ENCODE peak calls at places on chromosomes 13 and 19, in five cellular contexts. One of them, this sample, is unnamed.

GRCh38 chr13:106151056-106151699 is 384.3 kb downstream of the EFNB2 start:
- DNase-seq in fibroblast of pulmonary artery: peak
- DNase-seq in AG10803: peak
- DNase-seq in BJ: peak
- DNase-seq in Panc1: no peak
- DNase-seq in this sample: peak

GRCh38 chr13:73849292-73849691 is 284.9 kb downstream of the KLF12 start:
- DNase-seq in fibroblast of pulmonary artery: peak
- DNase-seq in AG10803: peak
- DNase-seq in Panc1: no peak
- DNase-seq in BJ: no peak
- DNase-seq in this sample: peak

GRCh38 chr13:102002271-102002670 is 399.6 kb downstream of the FGF14 start:
- DNase-seq in AG10803: no peak
- DNase-seq in Panc1: no peak
- DNase-seq in fibroblast of pulmonary artery: no peak
- DNase-seq in BJ: no peak
- DNase-seq in this sample: no peak

GRCh38 chr19:1811472-1811894 is 593 bp downstream of the ATP8B3 start:
- DNase-seq in fibroblast of pulmonary artery: peak
- DNase-seq in Panc1: no peak
- DNase-seq in AG10803: peak
- DNase-seq in BJ: no peak
- DNase-seq in this sample: no peak

GRCh38 chr13:50016421-50016820 is 1.2 kb downstream of the KCNRG start:
- DNase-seq in Panc1: no peak
- DNase-seq in BJ: no peak
- DNase-seq in fibroblast of pulmonary artery: peak
- DNase-seq in AG10803: no peak
- DNase-seq in this sample: no peak

GRCh38 chr19:5191091-5191490 is 149.5 kb downstream of the PTPRS start:
- DNase-seq in fibroblast of pulmonary artery: no peak
- DNase-seq in Panc1: no peak
- DNase-seq in BJ: no peak
- DNase-seq in AG10803: peak
- DNase-seq in this sample: no peak

GRCh38 chr13:24502567-24503375 is 9.8 kb downstream of the PARP4 start:
- DNase-seq in BJ: no peak
- DNase-seq in Panc1: no peak
- DNase-seq in fibroblast of pulmonary artery: peak
- DNase-seq in AG10803: peak
- DNase-seq in this sample: peak

GRCh38 chr13:46367622-46368327 is 19.3 kb downstream of the RUBCNL start:
- DNase-seq in BJ: no peak
- DNase-seq in Panc1: no peak
- DNase-seq in fibroblast of pulmonary artery: peak
- DNase-seq in AG10803: no peak
- DNase-seq in this sample: no peak

GRCh38 chr19:41367848-41368301 is 3.9 kb upstream of the B9D2 start:
- DNase-seq in AG10803: peak
- DNase-seq in BJ: peak
- DNase-seq in Panc1: no peak
- DNase-seq in fibroblast of pulmonary artery: peak
- DNase-seq in this sample: peak

GRCh38 chr19:2109278-2109864 is 12.7 kb downstream of the IZUMO4 start:
- DNase-seq in Panc1: no peak
- DNase-seq in BJ: no peak
- DNase-seq in fibroblast of pulmonary artery: no peak
- DNase-seq in AG10803: no peak
- DNase-seq in this sample: no peak

GRCh38 chr19:32817252-32817912 is 52.2 kb downstream of the SLC7A9 start:
- DNase-seq in fibroblast of pulmonary artery: no peak
- DNase-seq in BJ: no peak
- DNase-seq in Panc1: no peak
- DNase-seq in AG10803: no peak
- DNase-seq in this sample: no peak

GRCh38 chr19:48812094-48812929 is 1.5 kb upstream of the BCAT2 start:
- DNase-seq in Panc1: no peak
- DNase-seq in fibroblast of pulmonary artery: peak
- DNase-seq in BJ: no peak
- DNase-seq in AG10803: peak
- DNase-seq in this sample: no peak

GRCh38 chr13:45595968-45596367 is 19.6 kb downstream of the ERICH6B start:
- DNase-seq in fibroblast of pulmonary artery: peak
- DNase-seq in BJ: no peak
- DNase-seq in AG10803: no peak
- DNase-seq in Panc1: no peak
- DNase-seq in this sample: no peak

GRCh38 chr19:51901860-51902259 is 3.0 kb downstream of the ZNF649 start:
- DNase-seq in fibroblast of pulmonary artery: no peak
- DNase-seq in BJ: no peak
- DNase-seq in Panc1: no peak
- DNase-seq in AG10803: no peak
- DNase-seq in this sample: no peak

GRCh38 chr19:52191951-52192350 is 2.1 kb downstream of the PPP2R1A start:
- DNase-seq in Panc1: no peak
- DNase-seq in BJ: no peak
- DNase-seq in fibroblast of pulmonary artery: no peak
- DNase-seq in AG10803: no peak
- DNase-seq in this sample: no peak

GRCh38 chr19:49301866-49302252 is 23.1 kb downstream of the SLC6A16 start:
- DNase-seq in fibroblast of pulmonary artery: no peak
- DNase-seq in AG10803: no peak
- DNase-seq in BJ: no peak
- DNase-seq in Panc1: no peak
- DNase-seq in this sample: no peak

GRCh38 chr13:51058461-51059167 is 52.5 kb downstream of the C13orf42 start:
- DNase-seq in fibroblast of pulmonary artery: no peak
- DNase-seq in BJ: no peak
- DNase-seq in AG10803: no peak
- DNase-seq in Panc1: no peak
- DNase-seq in this sample: no peak

GRCh38 chr19:35692010-35692409 is 12.3 kb upstream of the ZBTB32 start:
- DNase-seq in fibroblast of pulmonary artery: no peak
- DNase-seq in Panc1: no peak
- DNase-seq in BJ: no peak
- DNase-seq in AG10803: no peak
- DNase-seq in this sample: no peak

GRCh38 chr19:13198634-13199033 is 48.4 kb downstream of the IER2 start:
- DNase-seq in Panc1: no peak
- DNase-seq in fibroblast of pulmonary artery: no peak
- DNase-seq in BJ: no peak
- DNase-seq in AG10803: no peak
- DNase-seq in this sample: no peak

GRCh38 chr19:13190781-13191540 is 40.8 kb downstream of the IER2 start:
- DNase-seq in BJ: no peak
- DNase-seq in AG10803: no peak
- DNase-seq in fibroblast of pulmonary artery: no peak
- DNase-seq in Panc1: no peak
- DNase-seq in this sample: no peak

GRCh38 chr19:13195678-13196077 is 45.5 kb downstream of the IER2 start:
- DNase-seq in BJ: no peak
- DNase-seq in Panc1: no peak
- DNase-seq in AG10803: no peak
- DNase-seq in fibroblast of pulmonary artery: no peak
- DNase-seq in this sample: no peak
- TF ChIP-seq CTCF in BJ: no peak
- TF ChIP-seq CTCF in Panc1: no peak
- TF ChIP-seq CTCF in AG10803: no peak
- TF ChIP-seq CTCF in fibroblast of pulmonary artery: no peak
- TF ChIP-seq CTCF in this sample: peak

GRCh38 chr19:13163609-13164364 is 13.6 kb downstream of the IER2 start:
- DNase-seq in fibroblast of pulmonary artery: peak
- DNase-seq in AG10803: peak
- DNase-seq in BJ: peak
- DNase-seq in Panc1: no peak
- DNase-seq in this sample: no peak
- H3K4me3 ChIP-seq in fibroblast of pulmonary artery: peak
- H3K4me3 ChIP-seq in AG10803: peak
- H3K4me3 ChIP-seq in BJ: peak
- H3K4me3 ChIP-seq in Panc1: peak
- H3K4me3 ChIP-seq in this sample: peak

DNA sequence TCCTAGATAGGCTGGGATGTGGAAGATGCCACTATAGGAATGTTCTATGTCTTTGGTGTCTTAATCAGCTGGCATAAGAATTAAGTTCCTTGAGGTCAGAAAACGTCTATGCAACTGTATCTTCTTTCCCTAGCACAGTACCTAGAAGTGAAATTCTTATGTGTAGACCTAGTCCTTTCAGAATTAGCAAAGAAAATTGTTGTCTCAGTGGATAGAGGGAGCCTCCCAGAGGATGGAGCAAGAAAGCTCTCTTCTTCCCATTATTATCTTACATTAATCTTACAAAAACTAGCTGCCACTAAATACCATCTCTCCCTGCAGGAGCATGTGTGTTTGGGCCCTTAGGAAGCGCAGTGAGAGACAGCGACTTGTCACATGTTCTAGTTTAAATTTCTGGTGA is 11.6 kb downstream of the CLDN10 start:
- DNase-seq in fibroblast of pulmonary artery: peak
- DNase-seq in AG10803: no peak
- DNase-seq in Panc1: no peak
- DNase-seq in BJ: no peak
- DNase-seq in this sample: no peak
- TF ChIP-seq CTCF in fibroblast of pulmonary artery: peak
- TF ChIP-seq CTCF in AG10803: no peak
- TF ChIP-seq CTCF in Panc1: peak
- TF ChIP-seq CTCF in BJ: no peak
- TF ChIP-seq CTCF in this sample: peak

DNA sequence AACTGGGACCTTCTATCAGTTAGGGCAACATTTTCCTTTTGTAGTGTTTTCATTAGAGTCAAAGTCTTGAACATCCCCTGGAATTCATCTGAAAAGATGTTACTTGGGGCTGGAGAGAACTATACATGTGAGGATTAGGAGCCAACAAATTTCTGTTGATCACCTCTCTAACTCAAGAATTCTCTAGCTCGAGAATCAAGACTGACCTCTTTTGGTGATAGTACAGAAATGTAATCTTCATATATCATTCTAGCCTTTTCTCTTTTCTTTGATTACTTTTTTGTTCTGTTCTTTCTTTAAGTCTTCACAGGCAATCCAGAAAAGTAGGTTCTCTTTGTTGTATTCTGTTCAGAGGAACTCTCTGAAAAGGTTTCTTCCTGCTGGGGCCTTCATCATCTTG is 26.4 kb downstream of the ELF1 start:
- DNase-seq in fibroblast of pulmonary artery: no peak
- DNase-seq in AG10803: no peak
- DNase-seq in Panc1: no peak
- DNase-seq in BJ: no peak
- DNase-seq in this sample: no peak
- H3K4me3 ChIP-seq in fibroblast of pulmonary artery: no peak
- H3K4me3 ChIP-seq in AG10803: no peak
- H3K4me3 ChIP-seq in Panc1: no peak
- H3K4me3 ChIP-seq in BJ: no peak
- H3K4me3 ChIP-seq in this sample: no peak

GRCh38 chr19:43723588-43723987 is 7.7 kb downstream of the IRGC start:
- DNase-seq in AG10803: no peak
- DNase-seq in BJ: no peak
- DNase-seq in fibroblast of pulmonary artery: peak
- DNase-seq in Panc1: no peak
- DNase-seq in this sample: no peak
- TF ChIP-seq CTCF in AG10803: peak
- TF ChIP-seq CTCF in BJ: peak
- TF ChIP-seq CTCF in fibroblast of pulmonary artery: peak
- TF ChIP-seq CTCF in Panc1: no peak
- TF ChIP-seq CTCF in this sample: peak

DNA sequence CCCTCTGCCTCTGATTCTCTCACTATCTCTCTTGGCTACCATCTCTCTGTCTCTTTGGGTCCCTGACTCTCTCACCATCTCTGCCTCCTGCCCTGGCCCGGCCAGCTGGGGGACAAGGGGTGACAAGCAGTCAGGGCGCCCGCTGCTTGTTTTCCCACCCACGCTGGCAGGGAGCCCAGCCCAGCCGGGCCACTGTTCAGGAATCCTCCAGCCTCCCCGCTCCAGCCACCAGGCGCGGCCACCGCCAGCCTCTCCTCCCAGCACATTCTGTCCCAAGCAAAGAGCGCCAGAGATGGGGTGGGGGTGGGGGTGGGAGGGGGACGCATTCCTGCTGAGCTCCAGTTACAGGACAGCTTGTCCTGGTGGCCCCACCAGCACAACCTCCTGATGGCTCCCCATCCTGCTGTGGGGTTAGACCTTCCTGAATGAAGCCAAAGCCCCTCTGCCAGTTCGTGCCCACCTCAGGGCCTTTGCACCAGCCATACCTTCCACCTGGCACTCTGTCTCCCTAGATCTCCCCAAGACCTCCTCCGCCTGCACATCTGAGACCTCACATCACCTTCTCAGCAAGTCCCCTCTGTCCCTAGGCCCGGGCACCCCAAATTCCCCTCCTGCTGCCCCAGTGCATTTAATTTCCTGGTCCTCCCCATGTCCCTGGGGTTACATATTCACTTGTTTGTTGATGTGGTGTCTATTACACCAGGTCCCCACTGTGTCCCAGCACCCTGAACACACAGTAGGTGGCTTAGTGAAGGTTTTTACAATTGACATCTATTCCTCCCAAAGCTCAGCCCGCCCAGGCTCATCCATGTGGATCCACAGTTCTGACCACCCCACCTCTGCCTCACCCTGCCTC is 12.5 kb downstream of the ARRDC2 start:
- DNase-seq in fibroblast of pulmonary artery: peak
- DNase-seq in Panc1: no peak
- DNase-seq in AG10803: peak
- DNase-seq in BJ: no peak
- DNase-seq in this sample: no peak
- H3K4me3 ChIP-seq in fibroblast of pulmonary artery: no peak
- H3K4me3 ChIP-seq in Panc1: no peak
- H3K4me3 ChIP-seq in AG10803: no peak
- H3K4me3 ChIP-seq in BJ: no peak
- H3K4me3 ChIP-seq in this sample: no peak

GRCh38 chr13:109606404-109607028 is 179.9 kb downstream of the IRS2 start:
- DNase-seq in Panc1: no peak
- DNase-seq in BJ: no peak
- DNase-seq in fibroblast of pulmonary artery: no peak
- DNase-seq in AG10803: no peak
- DNase-seq in this sample: no peak

GRCh38 chr13:109608503-109608902 is 177.9 kb downstream of the IRS2 start:
- DNase-seq in Panc1: no peak
- DNase-seq in AG10803: no peak
- DNase-seq in fibroblast of pulmonary artery: no peak
- DNase-seq in BJ: no peak
- DNase-seq in this sample: no peak

GRCh38 chr13:109608032-109608431 is 178.4 kb downstream of the IRS2 start:
- DNase-seq in Panc1: no peak
- DNase-seq in BJ: no peak
- DNase-seq in AG10803: no peak
- DNase-seq in fibroblast of pulmonary artery: no peak
- DNase-seq in this sample: no peak

GRCh38 chr13:109611912-109612691 is 174.3 kb downstream of the IRS2 start:
- DNase-seq in BJ: no peak
- DNase-seq in fibroblast of pulmonary artery: no peak
- DNase-seq in AG10803: no peak
- DNase-seq in Panc1: no peak
- DNase-seq in this sample: no peak

GRCh38 chr13:109610517-109610916 is 175.9 kb downstream of the IRS2 start:
- DNase-seq in AG10803: no peak
- DNase-seq in fibroblast of pulmonary artery: peak
- DNase-seq in Panc1: no peak
- DNase-seq in BJ: no peak
- DNase-seq in this sample: no peak
- TF ChIP-seq CTCF in AG10803: peak
- TF ChIP-seq CTCF in fibroblast of pulmonary artery: peak
- TF ChIP-seq CTCF in Panc1: peak
- TF ChIP-seq CTCF in BJ: peak
- TF ChIP-seq CTCF in this sample: peak